ENCODE peak calls at places on chromosomes 7 and 10, in nine cellular contexts. B is neuronal stem cell; J is MM.1S; X is heart right ventricle; E is GM23248; A is astrocyte; V is A549; Y is CD4-positive, CD25-positive, alpha-beta regulatory T cell; Z is tibial nerve. N is an unnamed sample.

GRCh38 chr7:44811571-44811970 is 15.1 kb downstream of the PPIA start:
- DNase-seq in B (no peak), J (no peak), X (no peak), E (no peak), A (no peak), V (no peak), Y (no peak), Z (no peak), N (no peak)

GRCh38 chr10:91194497-91195179 is 25.8 kb upstream of the PCGF5 start:
- DNase-seq in B (no peak), J (no peak), X (no peak), E (peak; percentile 82), A (peak; percentile 66), V (no peak), Y (no peak), Z (no peak), N (no peak)

GRCh38 chr10:119479048-119479394 is 63.5 kb downstream of the RGS10 start:
- DNase-seq in B (no peak), J (no peak), X (no peak), E (peak; percentile 47), A (no peak), V (no peak), Y (no peak), Z (no peak), N (no peak)

GRCh38 chr7:158650821-158651225 is 53.8 kb downstream of the NCAPG2 start:
- DNase-seq in B (no peak), J (no peak), X (no peak), E (peak; percentile 92), A (peak; percentile 81), V (no peak), Y (no peak), Z (no peak), N (no peak)

GRCh38 chr7:92881091-92881485 is 44.7 kb upstream of the CDK6 start:
- DNase-seq in B (no peak), J (no peak), X (no peak), E (no peak), A (no peak), V (no peak), Y (no peak), Z (no peak), N (no peak)

GRCh38 chr10:86688398-86688921 is 20.1 kb downstream of the LDB3 start:
- DNase-seq in B (peak; percentile 54), J (peak; percentile 59), X (peak; percentile 62), E (peak; percentile 83), A (peak; percentile 43), V (peak; percentile 63), Y (peak; percentile 69), Z (peak; percentile 29), N (peak; percentile 14)

GRCh38 chr7:130417215-130417614 is 23.6 kb downstream of the CEP41 start:
- DNase-seq in B (no peak), J (no peak), X (no peak), E (no peak), A (no peak), V (no peak), Y (peak; percentile 28), Z (no peak), N (no peak)

GRCh38 chr10:90742189-90742588 is 115.7 kb downstream of the HTR7 start:
- DNase-seq in B (no peak), J (no peak), X (no peak), E (peak; percentile 73), A (peak; percentile 56), V (no peak), Y (no peak), Z (no peak), N (no peak)

GRCh38 chr10:104300002-104300735 is 31.2 kb downstream of the GSTO2 start:
- DNase-seq in B (no peak), J (no peak), X (peak; percentile 83), E (peak; percentile 99), A (peak; percentile 99), V (no peak), Y (no peak), Z (no peak), N (no peak)

GRCh38 chr7:155981703-155982102 is 169.4 kb upstream of the SHH start:
- DNase-seq in B (no peak), J (no peak), X (no peak), E (no peak), A (no peak), V (no peak), Y (no peak), Z (no peak), N (no peak)

GRCh38 chr7:75565129-75565528 is 73.0 kb downstream of the SPDYE5 start:
- DNase-seq in B (no peak), J (no peak), X (peak; percentile 72), E (peak; percentile 91), A (peak; percentile 95), V (no peak), Y (peak; percentile 20), Z (no peak), N (no peak)

GRCh38 chr10:43598447-43598846 is 7.8 kb upstream of the ZNF485 start:
- DNase-seq in B (no peak), J (no peak), X (peak; percentile 59), E (peak; percentile 49), A (no peak), V (no peak), Y (no peak), Z (no peak), N (no peak)

GRCh38 chr7:137625197-137625596 is 221.6 kb downstream of the DGKI start:
- DNase-seq in B (no peak), J (no peak), X (no peak), E (peak; percentile 45), A (no peak), V (no peak), Y (no peak), Z (no peak), N (no peak)

GRCh38 chr7:157355784-157356511 is 19.1 kb downstream of the DNAJB6 start:
- DNase-seq in B (no peak), J (no peak), X (peak; percentile 59), E (peak; percentile 80), A (peak; percentile 39), V (no peak), Y (no peak), Z (no peak), N (no peak)
- H3K4me1 ChIP-seq in B (peaks cover 10% of the 10 kb centered on the region), J (no peaks in the 10 kb centered on the region), X (peaks cover 78% of the 10 kb centered on the region), E (peaks cover 27% of the 10 kb centered on the region), A (peaks cover 26% of the 10 kb centered on the region), V (peaks cover 13% of the 10 kb centered on the region), Y (peaks cover 60% of the 10 kb centered on the region), Z (peaks cover 29% of the 10 kb centered on the region), N (peaks cover 24% of the 10 kb centered on the region)

GRCh38 chr7:93889261-93889660 is 1.3 kb downstream of the TFPI2 start:
- DNase-seq in B (no peak), J (no peak), X (no peak), E (peak; percentile 92), A (peak; percentile 74), V (no peak), Y (no peak), Z (no peak), N (no peak)

GRCh38 chr7:93890464-93891068 is at the start of gene TFPI2:
- DNase-seq in B (peak; percentile 49), J (no peak), X (peak; percentile 47), E (peak; percentile 84), A (peak; percentile 82), V (peak; percentile 77), Y (no peak), Z (no peak), N (no peak)

GRCh38 chr7:93894966-93895650 is 4.6 kb upstream of the TFPI2 start:
- DNase-seq in B (no peak), J (no peak), X (no peak), E (no peak), A (peak; percentile 48), V (no peak), Y (no peak), Z (no peak), N (no peak)

GRCh38 chr7:93894426-93894825 is 3.9 kb upstream of the TFPI2 start:
- DNase-seq in B (no peak), J (no peak), X (no peak), E (peak; percentile 28), A (peak; percentile 27), V (no peak), Y (no peak), Z (no peak), N (no peak)

GRCh38 chr7:93890041-93890463 is 501 bp downstream of the TFPI2 start:
- DNase-seq in B (peak; percentile 21), J (peak; percentile 22), X (no peak), E (peak; percentile 85), A (peak; percentile 62), V (peak; percentile 46), Y (no peak), Z (no peak), N (no peak)
- H3K4me3 ChIP-seq in B (peak overlapping the region; percentile 86), J (peak overlapping the region; percentile 47), X (peak overlapping the region; percentile 65), E (peak overlapping the region; percentile 83), A (peak overlapping the region; percentile 93), V (peak overlapping the region; percentile 63), Y (no peak overlapping the region), Z (peak overlapping the region; percentile 47), N (no peak overlapping the region)

DNA sequence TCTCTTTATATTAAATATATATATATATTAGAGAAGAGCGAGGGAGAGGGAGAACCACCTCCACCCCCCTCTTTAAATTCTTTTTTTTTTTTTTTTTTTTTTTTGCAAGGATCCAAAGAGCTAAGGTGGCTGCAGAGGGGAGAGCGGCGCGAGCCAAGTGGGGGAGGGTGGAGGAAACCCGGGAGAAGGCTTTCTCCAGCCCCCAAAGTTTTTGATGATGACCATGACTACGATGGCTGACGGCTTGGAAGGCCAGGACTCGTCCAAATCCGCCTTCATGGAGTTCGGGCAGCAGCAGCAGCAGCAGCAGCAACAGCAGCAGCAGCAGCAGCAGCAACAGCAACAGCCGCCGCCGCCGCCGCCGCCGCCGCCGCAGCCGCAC is 402 bp downstream of the DLX6 start:
- DNase-seq in B (no peak), J (no peak), X (no peak), E (no peak), A (no peak), V (no peak), Y (no peak), Z (no peak), N (no peak)
- H3K27ac ChIP-seq in B (no peak overlapping the region), J (no peak overlapping the region), X (no peak overlapping the region), E (no peak overlapping the region), A (no peak overlapping the region), V (no peak overlapping the region), Y (no peak overlapping the region), Z (no peak overlapping the region), N (no peak overlapping the region)

DNA sequence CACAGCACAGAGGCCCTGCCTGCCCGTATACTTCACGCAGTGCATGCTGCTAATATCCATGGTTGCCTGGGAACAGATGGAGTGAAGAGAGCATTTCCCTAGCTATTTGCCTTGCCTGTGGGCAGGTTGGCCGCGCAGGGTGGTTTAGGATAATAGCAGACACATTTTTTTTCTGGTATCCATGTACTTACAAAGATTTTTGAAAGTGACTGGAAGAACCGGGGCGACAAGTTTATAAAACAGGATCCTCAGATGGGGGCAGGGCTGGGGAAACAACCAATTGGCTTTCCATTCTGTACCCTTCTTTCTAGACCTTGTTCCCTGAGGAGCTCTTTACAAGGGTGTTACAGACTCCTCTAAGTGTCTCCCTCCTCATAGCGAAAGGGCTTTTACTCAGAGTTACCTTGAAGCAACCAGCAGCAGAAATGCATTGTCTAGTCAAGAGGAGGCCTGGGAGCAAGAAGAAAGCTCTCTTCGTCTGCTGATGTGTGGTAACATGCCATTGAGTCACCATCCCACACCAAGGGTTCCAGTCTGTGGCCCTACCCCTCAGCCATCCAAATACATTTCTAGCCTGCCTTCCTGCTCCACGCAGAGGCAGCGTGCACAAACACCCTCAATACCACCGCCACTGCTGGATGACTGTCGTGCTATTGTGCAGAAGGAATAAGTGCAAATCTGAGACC is 31.5 kb downstream of the MTURN start:
- DNase-seq in B (no peak), J (no peak), X (no peak), E (peak; percentile 32), A (no peak), V (no peak), Y (no peak), Z (no peak), N (no peak)
- H3K4me1 ChIP-seq in B (peaks cover 17% of the 10 kb centered on the region), J (peaks cover 18% of the 10 kb centered on the region), X (peaks cover 7% of the 10 kb centered on the region), E (peaks cover 34% of the 10 kb centered on the region), A (peaks cover 33% of the 10 kb centered on the region), V (peaks cover 26% of the 10 kb centered on the region), Y (peaks cover 16% of the 10 kb centered on the region), Z (peaks cover 57% of the 10 kb centered on the region), N (no peaks in the 10 kb centered on the region)

GRCh38 chr10:35342381-35342780 is 6.1 kb downstream of the CCNY start:
- DNase-seq in B (no peak), J (no peak), X (no peak), E (no peak), A (no peak), V (no peak), Y (no peak), Z (no peak), N (no peak)
- H3K4me3 ChIP-seq in B (no peak overlapping the region), J (peak overlapping the region; percentile 45), X (no peak overlapping the region), E (no peak overlapping the region), A (no peak overlapping the region), V (no peak overlapping the region), Y (no peak overlapping the region), Z (no peak overlapping the region), N (no peak overlapping the region)